ENCODE peak calls at places on chromosomes 6 and 20, in five cellular contexts. W is ELR; Z is transverse colon; H is activated naive CD4-positive, alpha-beta T cell; N is AG20443. E is an unnamed sample.

GRCh38 chr6:153790881-153791473 is 248.1 kb upstream of the OPRM1 start:
- DNase-seq in W (peak; percentile 22), N (no peak), Z (no peak), H (no peak), E (no peak)

GRCh38 chr6:28922004-28922840 is 1.6 kb downstream of the TRIM27 start:
- DNase-seq in N (peak; percentile 21), W (peak; percentile 63), H (no peak), Z (peak; percentile 57), E (no peak)

GRCh38 chr20:43404880-43405279 is 52.8 kb upstream of the SRSF6 start:
- DNase-seq in N (no peak), W (peak; percentile 56), Z (no peak), H (no peak), E (no peak)

GRCh38 chr20:34984756-34985261 is 29.1 kb downstream of the MYH7B start:
- DNase-seq in W (peak; percentile 36), H (no peak), N (no peak), Z (no peak), E (no peak)

GRCh38 chr6:79713701-79714322 is 82.7 kb downstream of the SH3BGRL2 start:
- DNase-seq in W (peak; percentile 59), H (peak; percentile 30), Z (peak; percentile 49), N (peak; percentile 30), E (peak; percentile 47)

GRCh38 chr6:16338577-16339262 is 100.3 kb downstream of the GMPR start:
- DNase-seq in W (peak; percentile 99), H (no peak), Z (peak; percentile 62), N (peak; percentile 94), E (peak; percentile 40)

GRCh38 chr6:106163966-106164877 is 78.1 kb downstream of the PRDM1 start:
- DNase-seq in N (peak; percentile 76), H (no peak), Z (peak; percentile 46), W (peak; percentile 80), E (no peak)

GRCh38 chr6:118391086-118391485 is 157.0 kb upstream of the PLN start:
- DNase-seq in N (no peak), Z (no peak), H (no peak), W (no peak), E (no peak)

GRCh38 chr6:161486326-161486725 is 212.5 kb upstream of the AGPAT4 start:
- DNase-seq in Z (no peak), W (peak; percentile 76), H (no peak), N (peak; percentile 57), E (no peak)

GRCh38 chr20:3922223-3922982 is 33.2 kb downstream of the PANK2 start:
- DNase-seq in Z (no peak), H (no peak), N (no peak), W (no peak), E (no peak)

GRCh38 chr6:27059621-27060425 is 187.7 kb upstream of the PRSS16 start:
- DNase-seq in W (peak; percentile 19), Z (peak; percentile 20), H (no peak), N (no peak), E (no peak)

GRCh38 chr6:30200551-30201281 is 12.5 kb downstream of the TRIM26 start:
- DNase-seq in W (no peak), Z (no peak), N (no peak), H (no peak), E (no peak)

E was measured in NCI-H1694 treated with DMSO at 0.1 percent for 48 hours.